ENCODE peak calls at places on chromosomes 3 and 15, in six cellular contexts. E is stimulated activated CD8-positive, alpha-beta memory T cell treated with anti-CD3 and anti-CD28 coated beads, Interleukin-7, amount 100 ng/mL, for 1 hour; P is lower lobe of right lung; Y is cardiac septum; Z is left cardiac atrium; H is uterus. A is an unnamed sample.

GRCh38 chr15:37009288-37009687 is 91.1 kb downstream of the MEIS2 start:
- DNase-seq in E (no peak), P (no peak), Y (no peak), Z (no peak), H (no peak), A (no peak)

GRCh38 chr3:13598926-13599886 is 50.3 kb downstream of the FBLN2 start:
- DNase-seq in E (no peak), P (no peak), Y (no peak), Z (no peak), H (no peak), A (no peak)

GRCh38 chr3:184525337-184526157 is 36.0 kb upstream of the EPHB3 start:
- DNase-seq in E (no peak), P (no peak), Y (no peak), Z (peak; percentile 29), H (no peak), A (no peak)

GRCh38 chr3:45986303-45986982 is 9.2 kb downstream of the FYCO1 start:
- DNase-seq in E (no peak), P (no peak), Y (no peak), Z (peak; percentile 51), H (no peak), A (no peak)

GRCh38 chr15:55742498-55742926 is 440 bp downstream of the PRTG start:
- DNase-seq in E (no peak), P (peak; percentile 49), Y (no peak), Z (no peak), H (peak; percentile 59), A (no peak)

GRCh38 chr3:24363242-24363641 is 131.4 kb downstream of the THRB start:
- DNase-seq in E (no peak), P (no peak), Y (no peak), Z (no peak), H (no peak), A (no peak)

GRCh38 chr3:105539897-105540296 is 173.2 kb downstream of the ALCAM start:
- DNase-seq in E (no peak), P (no peak), Y (no peak), Z (no peak), H (no peak), A (no peak)

GRCh38 chr3:24305795-24306467 is 188.7 kb downstream of the THRB start:
- DNase-seq in E (no peak), P (no peak), Y (no peak), Z (no peak), H (no peak), A (no peak)

GRCh38 chr3:115325539-115325938 is 178.5 kb upstream of the ZBTB20 start:
- DNase-seq in E (no peak), P (no peak), Y (no peak), Z (peak; percentile 21), H (no peak), A (no peak)

GRCh38 chr3:187291512-187292132 is at the start of gene MASP1:
- DNase-seq in E (no peak), P (no peak), Y (no peak), Z (peak; percentile 48), H (peak; percentile 51), A (no peak)

GRCh38 chr3:112531358-112531781 is 30.4 kb downstream of the ATG3 start:
- DNase-seq in E (no peak), P (no peak), Y (no peak), Z (no peak), H (no peak), A (no peak)

GRCh38 chr3:15722877-15723623 is 74.7 kb downstream of the ANKRD28 start:
- DNase-seq in E (no peak), P (no peak), Y (no peak), Z (no peak), H (no peak), A (no peak)

GRCh38 chr3:122208579-122208978 is 25.1 kb downstream of the CASR start:
- DNase-seq in E (no peak), P (no peak), Y (no peak), Z (no peak), H (no peak), A (no peak)

GRCh38 chr3:190645932-190646331 is 132.0 kb downstream of the IL1RAP start:
- DNase-seq in E (no peak), P (no peak), Y (no peak), Z (no peak), H (no peak), A (no peak)

GRCh38 chr3:111373239-111373638 is 168.8 kb upstream of the CD96 start:
- DNase-seq in E (no peak), P (no peak), Y (no peak), Z (no peak), H (no peak), A (no peak)

GRCh38 chr3:134353171-134353825 is 20.9 kb downstream of the AMOTL2 start:
- DNase-seq in E (no peak), P (no peak), Y (no peak), Z (peak; percentile 17), H (no peak), A (no peak)

GRCh38 chr15:100997442-100997841 is 78.3 kb downstream of the LRRK1 start:
- DNase-seq in E (no peak), P (no peak), Y (no peak), Z (no peak), H (no peak), A (no peak)

GRCh38 chr3:58672880-58673279 is 6.3 kb upstream of the FAM3D start:
- DNase-seq in E (no peak), P (no peak), Y (peak; percentile 36), Z (no peak), H (no peak), A (no peak)

A was measured in CD14-positive monocyte.